ENCODE peak calls at places on chromosomes 2 and 18, in five cellular contexts. G, B, F, Y and V are unnamed samples.

GRCh38 chr2:196718796-196719564 is 79.5 kb downstream of the CCDC150 start:
- DNase-seq in G (peak), B (no peak), F (peak), Y (peak), V (no peak)

GRCh38 chr2:167404896-167405295 is 516.6 kb downstream of the XIRP2 start:
- DNase-seq in G (no peak), B (no peak), F (no peak), Y (no peak), V (no peak)

GRCh38 chr2:127560929-127561275 is 25.4 kb downstream of the MYO7B start:
- DNase-seq in G (no peak), B (no peak), F (no peak), Y (no peak), V (no peak)

GRCh38 chr2:189022492-189022891 is 48.3 kb downstream of the COL3A1 start:
- DNase-seq in G (no peak), B (no peak), F (no peak), Y (no peak), V (no peak)

GRCh38 chr18:25446972-25447371 is 95.0 kb upstream of the ZNF521 start:
- DNase-seq in G (no peak), B (no peak), F (no peak), Y (peak), V (no peak)

GRCh38 chr2:20015482-20016083 is 3.1 kb upstream of the MATN3 start:
- DNase-seq in G (no peak), B (no peak), F (no peak), Y (peak), V (peak)

GRCh38 chr2:221676566-221677172 is 104.6 kb upstream of the EPHA4 start:
- DNase-seq in G (no peak), B (no peak), F (no peak), Y (no peak), V (no peak)

GRCh38 chr2:180202591-180202990 is 195.5 kb upstream of the CWC22 start:
- DNase-seq in G (no peak), B (no peak), F (no peak), Y (no peak), V (no peak)

GRCh38 chr2:26394694-26395093 is 7.0 kb upstream of the DRC1 start:
- DNase-seq in G (no peak), B (no peak), F (no peak), Y (no peak), V (no peak)

GRCh38 chr2:140998577-140998976 is 1132.2 kb downstream of the LRP1B start:
- DNase-seq in G (no peak), B (no peak), F (no peak), Y (no peak), V (no peak)

GRCh38 chr2:10167316-10167715 is 44.8 kb downstream of the RRM2 start:
- DNase-seq in G (no peak), B (no peak), F (no peak), Y (no peak), V (no peak)

GRCh38 chr18:57959278-57959677 is 84.7 kb upstream of the NEDD4L start:
- DNase-seq in G (peak), B (peak), F (no peak), Y (peak), V (peak)

GRCh38 chr2:136117909-136118818 is at the start of gene CXCR4:
- DNase-seq in G (peak), B (peak), F (peak), Y (peak), V (no peak)

GRCh38 chr18:23071285-23071684 is 64.0 kb upstream of the CABLES1 start:
- DNase-seq in G (no peak), B (peak), F (peak), Y (peak), V (no peak)

GRCh38 chr2:114056294-114057143 is 166.6 kb downstream of the ACTR3 start:
- DNase-seq in G (no peak), B (no peak), F (no peak), Y (no peak), V (no peak)

GRCh38 chr2:239273280-239274234 is 127.3 kb downstream of the HDAC4 start:
- DNase-seq in G (no peak), B (no peak), F (no peak), Y (peak), V (no peak)

GRCh38 chr2:189327879-189328351 is 113.4 kb upstream of the WDR75 start:
- DNase-seq in G (no peak), B (no peak), F (no peak), Y (no peak), V (no peak)

GRCh38 chr2:157839162-157839801 is 36.8 kb downstream of the ACVR1 start:
- DNase-seq in G (peak), B (no peak), F (no peak), Y (no peak), V (no peak)

GRCh38 chr2:42178335-42178734 is 9.2 kb downstream of the EML4 start:
- DNase-seq in G (no peak), B (no peak), F (no peak), Y (no peak), V (no peak)

GRCh38 chr2:133177196-133177595 is 391.1 kb downstream of the NCKAP5 start:
- DNase-seq in G (no peak), B (no peak), F (no peak), Y (no peak), V (no peak)

GRCh38 chr18:29436459-29436858 is 1259.5 kb upstream of the CDH2 start:
- DNase-seq in G (no peak), B (no peak), F (no peak), Y (no peak), V (no peak)

GRCh38 chr18:45775241-45775676 is 50.2 kb upstream of the SIGLEC15 start:
- DNase-seq in G (peak), B (peak), F (peak), Y (no peak), V (no peak)

GRCh38 chr2:141423212-141423611 is 707.6 kb downstream of the LRP1B start:
- DNase-seq in G (no peak), B (no peak), F (no peak), Y (no peak), V (no peak)

GRCh38 chr2:241855888-241856422 is 2.7 kb downstream of the PDCD1 start:
- DNase-seq in G (no peak), B (no peak), F (peak), Y (no peak), V (no peak)

GRCh38 chr2:97663626-97663961 is 250 bp downstream of the ACTR1B start:
- DNase-seq in G (no peak), B (no peak), F (no peak), Y (no peak), V (no peak)

GRCh38 chr2:43332653-43333052 is 106.2 kb upstream of the ZFP36L2 start:
- DNase-seq in G (no peak), B (no peak), F (no peak), Y (peak), V (no peak)

GRCh38 chr2:98869868-98870267 is 66.2 kb downstream of the CRACDL start:
- DNase-seq in G (no peak), B (no peak), F (no peak), Y (no peak), V (no peak)

GRCh38 chr18:8616026-8616401 is 6.8 kb downstream of the RAB12 start:
- DNase-seq in G (no peak), B (no peak), F (no peak), Y (no peak), V (no peak)

GRCh38 chr2:41109744-41110143 is 657.9 kb upstream of the SLC8A1 start:
- DNase-seq in G (no peak), B (no peak), F (no peak), Y (no peak), V (no peak)

GRCh38 chr2:3625186-3625585 is 30.3 kb downstream of the COLEC11 start:
- DNase-seq in G (no peak), B (no peak), F (no peak), Y (no peak), V (no peak)

GRCh38 chr2:39625193-39625926 is 40.4 kb upstream of the TMEM178A start:
- DNase-seq in G (no peak), B (no peak), F (no peak), Y (peak), V (no peak)

GRCh38 chr2:120856421-120856862 is 120.8 kb downstream of the GLI2 start:
- DNase-seq in G (no peak), B (no peak), F (no peak), Y (no peak), V (no peak)

GRCh38 chr2:68045337-68045736 is 17.5 kb downstream of the C1D start:
- DNase-seq in G (no peak), B (no peak), F (no peak), Y (no peak), V (no peak)